ENCODE peak calls at places on chromosome 15, in seven cellular contexts. D is HepG2, X is GM12892, Y is GM12891, Q is K562, J is H1, L is GM12878. B is an unnamed sample.

GRCh38 chr15:83010709-83011270 is 649 bp downstream of the C15orf40 start:
- DNase-seq in D (peak), X (peak), Y (peak), Q (peak), J (peak), L (peak), B (peak)

GRCh38 chr15:87145686-87146085 is 1066.0 kb downstream of the AGBL1 start:
- DNase-seq in D (no peak), X (no peak), Y (no peak), Q (no peak), J (no peak), L (no peak), B (no peak)

GRCh38 chr15:38252481-38253311 is at the start of gene SPRED1:
- DNase-seq in D (peak), X (peak), Y (peak), Q (peak), J (peak), L (no peak), B (peak)

GRCh38 chr15:51051776-51052175 is 42.9 kb downstream of the TNFAIP8L3 start:
- DNase-seq in D (no peak), X (no peak), Y (no peak), Q (no peak), J (no peak), L (no peak), B (no peak)

GRCh38 chr15:89673162-89673506 is 6.0 kb downstream of the PLIN1 start:
- DNase-seq in D (peak), X (no peak), Y (no peak), Q (peak), J (peak), L (no peak), B (peak)

GRCh38 chr15:46577767-46578166 is 942.9 kb downstream of the SQOR start:
- DNase-seq in D (no peak), X (no peak), Y (no peak), Q (no peak), J (no peak), L (no peak), B (no peak)

GRCh38 chr15:45704329-45705249 is 69.8 kb downstream of the SQOR start:
- DNase-seq in D (no peak), X (peak), Y (no peak), Q (no peak), J (peak), L (no peak), B (peak)

GRCh38 chr15:40992241-40992741 is 39.0 kb downstream of the CHAC1 start:
- DNase-seq in D (no peak), X (no peak), Y (no peak), Q (no peak), J (no peak), L (no peak), B (no peak)

GRCh38 chr15:58962662-58963565 is 24.5 kb upstream of the RNF111 start:
- DNase-seq in D (no peak), X (no peak), Y (no peak), Q (no peak), J (no peak), L (no peak), B (no peak)

GRCh38 chr15:85407421-85408269 is 27.2 kb downstream of the AKAP13 start:
- DNase-seq in D (peak), X (no peak), Y (no peak), Q (no peak), J (no peak), L (no peak), B (no peak)

GRCh38 chr15:88243895-88244787 is 12.4 kb downstream of the NTRK3 start:
- DNase-seq in D (peak), X (no peak), Y (peak), Q (peak), J (peak), L (no peak), B (peak)

GRCh38 chr15:40463279-40463678 is 7.5 kb upstream of the CHST14 start:
- DNase-seq in D (no peak), X (no peak), Y (no peak), Q (no peak), J (no peak), L (no peak), B (no peak)

GRCh38 chr15:60548101-60548500 is 69.2 kb upstream of the ICE2 start:
- DNase-seq in D (no peak), X (peak), Y (peak), Q (no peak), J (no peak), L (peak), B (no peak)

GRCh38 chr15:100651253-100651652 is 48.9 kb downstream of the ASB7 start:
- DNase-seq in D (no peak), X (no peak), Y (no peak), Q (peak), J (no peak), L (no peak), B (no peak)
- TF ChIP-seq TAF1 in D (no peak), X (no peak), Y (no peak), Q (no peak), J (no peak), L (no peak), B (no peak)

DNA sequence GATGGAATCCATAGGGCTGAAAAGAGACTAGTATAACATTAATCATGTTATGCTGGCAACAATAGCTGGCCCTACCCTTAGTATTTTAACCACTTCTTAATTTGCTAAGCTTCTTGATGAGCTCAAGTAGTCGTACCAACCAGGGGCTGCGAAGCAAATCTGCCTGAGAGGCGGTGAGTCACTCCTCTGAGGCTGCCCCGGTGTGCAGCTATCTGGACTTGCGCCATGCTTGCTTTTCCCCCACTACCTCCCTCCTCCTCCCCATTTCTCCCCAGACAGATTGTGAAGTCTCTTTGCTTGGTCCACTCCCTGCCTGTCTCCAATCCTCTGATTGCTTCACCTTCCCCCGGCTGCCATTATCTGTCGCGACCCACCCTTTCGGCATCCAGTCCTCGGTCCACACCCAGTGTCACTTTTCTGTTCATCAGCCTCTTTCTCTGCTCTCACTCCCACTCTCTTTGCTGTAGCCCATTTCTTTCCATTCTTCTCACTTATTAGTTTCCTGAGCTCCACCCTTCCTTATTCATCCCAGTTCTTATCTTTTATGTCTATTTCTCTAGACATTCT is 42.7 kb downstream of the DUT start:
- DNase-seq in D (no peak), X (no peak), Y (no peak), Q (no peak), J (no peak), L (no peak), B (no peak)
- TF ChIP-seq TAF1 in D (no peak), X (no peak), Y (no peak), Q (no peak), J (no peak), L (no peak), B (no peak)

DNA sequence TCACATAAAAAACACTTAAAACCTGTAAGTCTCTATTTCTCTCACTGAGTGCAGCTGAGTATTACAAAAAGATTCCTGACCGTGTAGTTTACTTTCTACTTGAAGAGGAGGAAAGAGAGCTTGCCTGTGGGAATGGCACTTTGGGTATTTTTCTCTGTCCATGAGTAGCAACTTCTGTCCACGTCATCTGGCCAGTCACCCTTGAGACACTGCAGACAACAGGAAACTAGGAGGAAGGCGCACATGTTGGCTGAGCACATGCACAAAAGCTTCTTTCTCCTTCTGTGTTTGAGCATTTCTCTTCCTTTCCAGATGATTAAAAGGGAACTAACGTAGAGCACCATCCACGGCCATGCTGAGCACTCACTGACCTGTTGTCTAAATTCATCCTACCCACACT is 19.7 kb downstream of the STARD5 start:
- DNase-seq in D (no peak), X (no peak), Y (no peak), Q (no peak), J (no peak), L (no peak), B (no peak)
- TF ChIP-seq TAF1 in D (no peak), X (no peak), Y (no peak), Q (no peak), J (no peak), L (no peak), B (no peak)

DNA sequence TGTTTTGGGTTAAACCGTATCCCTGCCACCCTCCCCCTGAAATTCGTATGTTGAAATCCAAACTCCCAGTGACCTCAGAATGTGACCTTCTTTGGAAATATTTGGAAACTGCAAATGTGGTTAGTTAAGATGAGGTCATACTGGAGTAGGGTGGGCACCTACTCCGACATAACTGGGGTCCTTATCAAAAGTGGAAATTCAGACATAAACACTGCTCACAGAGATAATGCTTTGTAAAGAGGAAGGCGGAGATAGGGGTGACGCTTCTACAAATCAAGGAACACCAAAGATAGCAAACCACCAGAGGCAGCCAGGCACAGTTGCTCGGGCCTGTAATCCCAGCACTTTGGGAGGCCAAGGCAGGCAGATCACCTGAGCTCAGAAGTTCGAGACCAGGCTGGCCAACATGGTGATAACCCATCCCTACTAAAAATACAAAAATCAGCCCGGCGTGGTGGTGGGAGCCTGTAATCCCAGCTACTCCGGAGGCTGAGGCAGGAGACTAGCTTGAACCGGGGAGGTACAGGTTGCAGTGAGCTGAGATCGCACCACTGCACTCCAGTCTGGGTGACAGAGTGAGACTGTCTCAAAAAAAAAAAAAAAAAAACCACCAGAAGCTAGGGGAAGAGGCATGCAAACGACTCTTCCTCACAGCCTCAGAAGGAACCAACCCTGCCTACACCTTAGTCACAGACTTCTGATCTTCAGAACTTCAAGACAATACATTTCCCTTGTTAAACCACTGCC is 51.1 kb upstream of the CHD2 start:
- DNase-seq in D (no peak), X (peak), Y (no peak), Q (peak), J (no peak), L (peak), B (no peak)
- TF ChIP-seq TAF1 in D (no peak), X (no peak), Y (no peak), Q (no peak), J (no peak), L (no peak), B (no peak)

GRCh38 chr15:66269326-66270090 is 16.0 kb upstream of the MEGF11 start:
- DNase-seq in D (no peak), X (no peak), Y (no peak), Q (peak), J (no peak), L (no peak), B (no peak)
- TF ChIP-seq TAF1 in D (no peak), X (no peak), Y (no peak), Q (no peak), J (no peak), L (no peak), B (no peak)

GRCh38 chr15:72785452-72786243 is 2.1 kb upstream of the ADPGK start:
- DNase-seq in D (no peak), X (no peak), Y (no peak), Q (no peak), J (no peak), L (no peak), B (no peak)
- TF ChIP-seq TAF1 in D (no peak), X (no peak), Y (no peak), Q (no peak), J (no peak), L (no peak), B (no peak)

DNA sequence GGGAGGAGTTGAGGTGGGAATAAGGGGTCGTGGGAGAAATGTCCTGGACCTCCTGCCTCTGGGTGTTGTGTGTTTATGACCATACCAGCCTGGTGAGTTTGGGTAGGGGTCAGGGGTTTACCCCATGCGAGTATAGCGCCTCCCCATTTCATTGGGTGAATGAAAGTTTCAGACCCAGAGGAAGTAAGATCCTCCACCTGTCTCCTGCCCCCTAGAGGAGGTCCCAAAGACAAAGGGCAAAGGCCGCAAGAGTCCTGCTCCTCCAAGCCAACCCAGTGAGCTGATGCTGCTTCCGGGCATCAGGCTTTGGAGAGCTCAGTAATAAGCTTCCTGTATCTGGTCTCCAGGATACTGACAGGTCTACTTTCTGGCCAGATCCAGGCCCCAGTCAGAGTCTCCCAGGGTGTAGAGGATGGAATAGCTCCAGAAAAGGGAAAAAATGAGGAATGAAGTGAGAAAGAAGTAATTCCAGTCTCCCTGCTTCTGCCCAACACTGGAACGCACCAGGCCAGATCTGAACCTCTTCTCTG is 6.4 kb upstream of the TBC1D21 start:
- DNase-seq in D (no peak), X (no peak), Y (no peak), Q (peak), J (peak), L (no peak), B (no peak)
- TF ChIP-seq TAF1 in D (no peak), X (no peak), Y (no peak), Q (no peak), J (no peak), L (no peak), B (no peak)

DNA sequence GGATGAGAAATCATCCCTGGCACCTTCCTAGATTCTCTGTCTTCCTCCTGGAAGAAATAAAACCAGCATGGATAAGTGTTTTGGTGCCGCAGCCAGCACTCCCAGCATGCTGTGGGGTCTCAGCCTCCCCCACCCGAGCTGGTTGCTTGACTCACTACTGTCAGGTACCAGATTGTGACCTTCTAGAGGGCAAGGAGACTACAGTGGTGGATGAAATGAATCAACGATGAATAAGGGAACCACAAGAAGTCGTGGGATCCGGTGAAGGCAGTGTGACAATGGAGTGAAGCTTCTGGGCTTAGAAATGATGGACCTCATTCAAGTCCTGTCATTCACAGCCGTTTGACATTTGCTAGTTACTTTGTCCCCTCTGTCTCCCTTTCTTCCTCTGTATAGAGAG is 50.2 kb upstream of the SLCO3A1 start:
- DNase-seq in D (no peak), X (no peak), Y (no peak), Q (no peak), J (no peak), L (no peak), B (no peak)
- TF ChIP-seq TAF1 in D (no peak), X (no peak), Y (no peak), Q (no peak), J (no peak), L (no peak), B (no peak)

DNA sequence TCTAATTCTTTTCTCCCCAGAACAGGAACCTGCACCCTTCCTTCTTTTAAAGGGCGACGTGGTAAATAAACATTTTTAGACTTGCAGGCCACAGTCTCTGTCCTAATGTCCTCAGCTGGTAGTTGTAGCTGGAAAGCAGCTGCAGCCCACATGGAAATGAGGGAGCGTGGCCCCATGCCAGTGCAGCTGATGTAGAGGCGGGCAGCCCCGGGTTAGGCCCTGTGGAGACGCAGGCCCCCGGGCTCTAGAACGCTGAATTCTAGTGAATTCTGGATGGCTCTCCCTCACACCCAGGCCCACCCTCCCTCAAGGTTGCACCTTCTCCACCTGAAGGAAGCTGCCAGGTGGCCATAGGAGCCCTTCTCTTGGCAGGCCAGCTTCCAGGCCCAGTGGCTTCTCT is 52.3 kb downstream of the PGPEP1L start:
- DNase-seq in D (no peak), X (no peak), Y (no peak), Q (no peak), J (no peak), L (no peak), B (no peak)
- TF ChIP-seq TAF1 in D (no peak), X (no peak), Y (no peak), Q (no peak), J (no peak), L (no peak), B (no peak)

B was measured in SK-N-SH.